ENCODE peak calls at places on chromosome 6, in six cellular contexts. Z is A549, T is heart right ventricle, E is sigmoid colon, B is left ventricle myocardium inferior, A is fibroblast of lung. G is an unnamed sample.

GRCh38 chr6:18214003-18214402 is 50.3 kb downstream of the DEK start:
- DNase-seq in Z (no peak), T (no peak), E (no peak), B (no peak), A (no peak), G (no peak)

GRCh38 chr6:160203953-160204352 is 54.7 kb downstream of the SLC22A2 start:
- DNase-seq in Z (no peak), T (no peak), E (no peak), B (no peak), A (no peak), G (no peak)

GRCh38 chr6:38997128-38997761 is 51.3 kb upstream of the GLP1R start:
- DNase-seq in Z (peak; percentile 16), T (peak; percentile 11), E (no peak), B (peak; percentile 26), A (peak; percentile 15), G (no peak)

GRCh38 chr6:169266746-169267629 is 13.3 kb upstream of the THBS2 start:
- DNase-seq in Z (no peak), T (no peak), E (no peak), B (no peak), A (no peak), G (no peak)

GRCh38 chr6:27668442-27669275 is 195.8 kb upstream of the ZNF184 start:
- DNase-seq in Z (peak; percentile 76), T (no peak), E (no peak), B (no peak), A (peak; percentile 88), G (no peak)

GRCh38 chr6:163565140-163565539 is 150.6 kb downstream of the QKI start:
- DNase-seq in Z (no peak), T (no peak), E (no peak), B (no peak), A (peak; percentile 55), G (no peak)

GRCh38 chr6:150184850-150185480 is 42.1 kb downstream of the PPP1R14C start:
- DNase-seq in Z (no peak), T (no peak), E (no peak), B (no peak), A (no peak), G (no peak)

GRCh38 chr6:168956884-168957730 is 296.5 kb downstream of the THBS2 start:
- DNase-seq in Z (peak; percentile 60), T (peak; percentile 53), E (peak; percentile 90), B (peak; percentile 54), A (peak; percentile 78), G (no peak)

GRCh38 chr6:157764346-157765068 is 58.5 kb upstream of the SNX9 start:
- DNase-seq in Z (peak; percentile 88), T (peak; percentile 71), E (peak; percentile 95), B (peak; percentile 64), A (peak; percentile 100), G (peak; percentile 97)

GRCh38 chr6:16747232-16748027 is 13.8 kb downstream of the ATXN1 start:
- DNase-seq in Z (no peak), T (no peak), E (no peak), B (no peak), A (peak; percentile 91), G (peak; percentile 85)

GRCh38 chr6:56109149-56109548 is 138.2 kb downstream of the COL21A1 start:
- DNase-seq in Z (no peak), T (no peak), E (no peak), B (no peak), A (no peak), G (no peak)

GRCh38 chr6:24412294-24412693 is 9.6 kb downstream of the MRS2 start:
- DNase-seq in Z (no peak), T (no peak), E (no peak), B (no peak), A (no peak), G (no peak)

GRCh38 chr6:105432797-105433196 is 29.9 kb upstream of the PREP start:
- DNase-seq in Z (peak; percentile 54), T (no peak), E (no peak), B (no peak), A (peak; percentile 92), G (peak; percentile 79)

GRCh38 chr6:7155871-7156579 is 48.3 kb downstream of the RREB1 start:
- DNase-seq in Z (no peak), T (no peak), E (no peak), B (no peak), A (peak; percentile 35), G (no peak)
- TF ChIP-seq CTCF in Z (no peak), T (no peak), E (no peak), B (no peak), A (no peak), G (no peak)

GRCh38 chr6:33320315-33321181 is 3.0 kb upstream of the ZBTB22 start:
- DNase-seq in Z (no peak), T (peak; percentile 69), E (peak; percentile 82), B (peak; percentile 63), A (peak; percentile 93), G (no peak)

GRCh38 chr6:33323623-33323948 is 6.0 kb upstream of the ZBTB22 start:
- DNase-seq in Z (no peak), T (no peak), E (no peak), B (no peak), A (no peak), G (no peak)

GRCh38 chr6:33319939-33320314 is 2.4 kb upstream of the ZBTB22 start:
- DNase-seq in Z (no peak), T (no peak), E (no peak), B (no peak), A (no peak), G (no peak)

GRCh38 chr6:33321227-33321626 is 3.7 kb upstream of the ZBTB22 start:
- DNase-seq in Z (no peak), T (no peak), E (no peak), B (no peak), A (no peak), G (no peak)

GRCh38 chr6:33324139-33324538 is 6.6 kb upstream of the ZBTB22 start:
- DNase-seq in Z (no peak), T (no peak), E (no peak), B (no peak), A (no peak), G (no peak)
- H3K4me3 ChIP-seq in Z (peak overlapping the region; percentile 51), T (peak overlapping the region; percentile 70), E (no peak overlapping the region), B (peak overlapping the region; percentile 82), A (peak overlapping the region; percentile 90), G (peak overlapping the region; percentile 92)

GRCh38 chr6:90860822-90861601 is 274.1 kb upstream of the MAP3K7 start:
- DNase-seq in Z (peak; percentile 6), T (no peak), E (no peak), B (no peak), A (no peak), G (no peak)
- TF ChIP-seq CTCF in Z (no peak), T (no peak), E (no peak), B (no peak), A (peak; percentile 7), G (no peak)

GRCh38 chr6:75151013-75151412 is 54.8 kb downstream of the COL12A1 start:
- DNase-seq in Z (no peak), T (no peak), E (no peak), B (no peak), A (no peak), G (no peak)
- H3K4me3 ChIP-seq in Z (no peak overlapping the region), T (no peak overlapping the region), E (no peak overlapping the region), B (no peak overlapping the region), A (no peak overlapping the region), G (no peak overlapping the region)

DNA sequence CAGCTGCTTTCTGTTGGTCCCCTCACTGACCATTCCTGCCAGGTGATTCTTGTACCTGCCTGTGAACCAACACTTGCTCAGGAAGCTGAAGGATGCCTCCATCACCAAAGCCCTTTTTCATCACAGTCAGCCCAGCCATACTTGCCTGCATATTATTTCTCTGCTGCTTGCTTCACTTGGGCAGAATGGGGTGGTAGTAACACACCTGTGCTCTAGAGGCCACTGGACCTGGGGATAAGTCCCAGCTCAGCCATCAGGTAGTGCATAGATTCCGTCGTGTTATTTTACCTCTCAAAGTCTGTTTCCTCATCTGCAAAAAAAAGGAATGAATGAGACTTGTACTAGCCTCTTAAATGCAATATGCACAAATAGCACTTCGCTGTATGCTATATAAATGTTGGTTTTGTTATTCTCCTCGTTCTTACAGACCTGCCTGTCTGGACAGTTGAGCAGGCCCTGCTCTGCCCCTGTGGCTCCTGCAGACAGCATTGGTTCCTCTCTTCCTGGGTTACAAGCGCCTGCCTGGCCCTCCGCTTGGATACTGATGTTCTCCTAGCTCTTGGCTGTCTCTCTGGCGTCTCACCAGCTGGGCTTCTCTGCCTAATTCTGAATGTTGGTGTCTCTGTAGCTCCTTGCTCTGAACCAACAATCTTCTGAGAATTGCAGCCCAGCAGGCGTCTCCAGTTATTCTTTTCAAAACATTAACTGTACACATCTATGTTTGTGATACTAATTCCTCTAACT is 151.8 kb downstream of the UNC5CL start:
- DNase-seq in Z (no peak), T (no peak), E (no peak), B (no peak), A (no peak), G (no peak)
- TF ChIP-seq CTCF in Z (no peak), T (no peak), E (no peak), B (no peak), A (no peak), G (no peak)